ENCODE peak calls at places on chromosomes 16 and 17, in five cellular contexts. U, L, X, I and Y are unnamed samples.

GRCh38 chr17:6079155-6079554 is 9.0 kb downstream of the WSCD1 start:
- DNase-seq in U (no peak), L (no peak), X (no peak), I (no peak), Y (no peak)

GRCh38 chr17:9648521-9649110 is 3.3 kb downstream of the USP43 start:
- DNase-seq in U (no peak), L (no peak), X (no peak), I (no peak), Y (no peak)

GRCh38 chr17:8105957-8106398 is 12.3 kb downstream of the ALOXE3 start:
- DNase-seq in U (no peak), L (no peak), X (no peak), I (no peak), Y (no peak)

GRCh38 chr17:68777243-68777855 is 176.2 kb upstream of the FAM20A start:
- DNase-seq in U (no peak), L (no peak), X (peak), I (peak), Y (no peak)

GRCh38 chr16:306911-307370 is 24.0 kb downstream of the PDIA2 start:
- DNase-seq in U (no peak), L (no peak), X (no peak), I (no peak), Y (no peak)

GRCh38 chr17:29379084-29379811 is 10.9 kb upstream of the TAOK1 start:
- DNase-seq in U (no peak), L (no peak), X (no peak), I (peak), Y (no peak)

GRCh38 chr16:86733526-86734254 is 155.3 kb downstream of the FOXL1 start:
- DNase-seq in U (no peak), L (no peak), X (no peak), I (no peak), Y (no peak)

GRCh38 chr16:80065565-80065964 is 465.0 kb upstream of the MAF start:
- DNase-seq in U (no peak), L (no peak), X (no peak), I (no peak), Y (no peak)

GRCh38 chr16:82699711-82700495 is 73.1 kb downstream of the CDH13 start:
- DNase-seq in U (no peak), L (no peak), X (no peak), I (peak), Y (no peak)

GRCh38 chr16:57938936-57939871 is 31.7 kb downstream of the CNGB1 start:
- DNase-seq in U (no peak), L (no peak), X (no peak), I (peak), Y (no peak)
- TF ChIP-seq CTCF in U (peak), L (no peak), X (peak), I (peak), Y (no peak)

DNA sequence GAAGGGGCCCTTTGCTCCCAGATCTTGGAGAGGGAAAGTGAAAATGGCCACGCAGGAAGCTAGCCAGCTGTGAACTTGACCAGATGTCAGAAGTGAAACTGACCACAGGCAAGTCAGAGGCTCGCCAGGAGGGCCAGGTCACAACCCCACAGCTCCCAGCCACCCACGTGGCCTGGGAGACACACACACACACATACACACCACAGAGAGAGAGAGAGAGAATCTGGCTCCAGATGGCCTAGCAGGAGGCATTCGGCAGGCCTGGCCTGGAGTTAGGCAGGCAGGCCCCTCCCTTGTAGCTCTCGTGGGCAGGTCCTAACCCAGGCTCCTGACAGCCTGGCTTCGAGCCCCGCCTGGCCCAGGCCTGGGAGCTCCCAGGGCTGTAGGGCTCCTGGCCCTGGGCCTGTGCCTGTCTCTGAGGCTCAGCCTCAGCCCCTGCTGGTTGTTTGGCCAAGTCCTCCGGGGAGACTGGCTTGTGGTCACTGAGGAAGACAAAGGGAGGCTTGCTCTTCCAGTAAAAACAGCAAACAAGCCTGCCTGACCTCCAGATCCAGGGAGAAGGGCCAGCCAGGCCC is 20.2 kb downstream of the NGFR start:
- DNase-seq in U (no peak), L (no peak), X (peak), I (peak), Y (no peak)
- TF ChIP-seq CTCF in U (no peak), L (no peak), X (peak), I (peak), Y (no peak)

GRCh38 chr17:28338056-28338768 is 2.7 kb downstream of the TNFAIP1 start:
- DNase-seq in U (no peak), L (no peak), X (no peak), I (peak), Y (no peak)
- TF ChIP-seq CTCF in U (no peak), L (no peak), X (no peak), I (no peak), Y (no peak)

DNA sequence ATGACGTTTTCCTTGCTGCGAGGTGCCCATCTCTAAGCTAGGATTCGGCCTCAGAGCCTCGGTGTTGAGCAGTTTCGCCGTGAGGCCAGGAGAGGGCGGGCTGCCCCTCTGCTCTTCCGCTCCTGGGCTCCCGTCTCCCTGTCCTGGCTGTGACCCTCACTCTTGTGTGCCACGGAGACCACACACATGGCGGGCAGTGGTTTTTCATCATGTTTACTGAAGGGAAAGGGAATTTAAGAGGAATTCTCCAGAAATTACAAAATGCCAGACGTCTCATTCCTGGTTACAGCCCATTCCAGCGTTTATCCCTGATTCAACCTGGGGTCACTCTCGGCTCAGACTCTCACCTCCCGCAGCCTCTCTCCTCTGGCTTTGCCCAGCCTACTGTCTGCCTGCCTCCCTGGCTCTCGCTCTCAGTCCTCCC is 96.8 kb upstream of the ELAC2 start:
- DNase-seq in U (no peak), L (no peak), X (peak), I (peak), Y (no peak)
- TF ChIP-seq CTCF in U (peak), L (peak), X (peak), I (peak), Y (no peak)

DNA sequence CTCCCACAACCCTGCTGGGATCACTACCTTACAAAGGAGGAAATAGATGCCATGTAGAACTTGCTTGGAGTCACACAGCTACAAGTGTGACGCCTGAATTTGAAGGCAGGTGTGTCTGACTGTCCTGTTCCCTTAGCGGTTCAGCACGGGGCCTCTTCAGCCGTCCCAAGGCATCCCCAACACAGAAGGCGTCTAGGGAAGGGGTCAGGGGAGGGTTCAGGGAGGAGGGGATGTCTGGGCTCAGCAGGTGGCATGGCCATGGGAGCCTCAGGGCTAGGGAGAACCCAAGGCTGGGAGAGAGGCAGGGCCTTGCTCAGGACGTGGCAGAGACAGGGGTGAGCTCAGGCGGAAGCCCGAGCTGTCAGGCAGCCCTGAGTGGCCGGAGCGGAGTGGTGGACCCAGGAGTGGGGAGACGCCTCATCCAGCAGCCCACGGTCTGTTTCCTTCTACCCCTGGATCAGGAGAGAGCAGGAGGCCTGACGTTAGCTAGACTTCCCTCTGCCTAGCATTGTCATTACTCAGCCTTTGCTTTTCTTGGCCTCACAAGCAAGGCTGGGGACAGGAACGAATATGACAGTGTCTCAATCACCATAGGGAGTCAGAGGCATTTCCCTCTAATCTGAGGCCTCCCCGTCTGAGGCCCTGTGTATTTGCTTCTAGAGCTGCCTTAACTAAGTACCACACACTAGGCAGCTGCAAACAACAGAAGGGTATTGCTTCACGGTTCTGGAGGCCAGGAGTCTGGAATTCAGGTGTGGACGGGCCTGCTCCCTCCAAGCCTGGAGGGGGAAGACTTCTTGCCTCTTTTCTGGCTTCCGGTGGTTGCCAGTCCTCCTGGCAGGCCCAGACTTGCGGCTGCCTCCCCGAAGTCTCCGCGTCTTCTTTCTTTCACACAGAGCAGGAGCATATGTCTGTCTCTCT is 31.4 kb upstream of the ANKRD40CL start:
- DNase-seq in U (peak), L (no peak), X (no peak), I (no peak), Y (no peak)
- TF ChIP-seq CTCF in U (no peak), L (no peak), X (no peak), I (no peak), Y (no peak)

GRCh38 chr16:50066482-50067289 is 916 bp downstream of the HEATR3 start:
- DNase-seq in U (no peak), L (no peak), X (no peak), I (no peak), Y (no peak)
- TF ChIP-seq CTCF in U (no peak), L (no peak), X (no peak), I (no peak), Y (no peak)

DNA sequence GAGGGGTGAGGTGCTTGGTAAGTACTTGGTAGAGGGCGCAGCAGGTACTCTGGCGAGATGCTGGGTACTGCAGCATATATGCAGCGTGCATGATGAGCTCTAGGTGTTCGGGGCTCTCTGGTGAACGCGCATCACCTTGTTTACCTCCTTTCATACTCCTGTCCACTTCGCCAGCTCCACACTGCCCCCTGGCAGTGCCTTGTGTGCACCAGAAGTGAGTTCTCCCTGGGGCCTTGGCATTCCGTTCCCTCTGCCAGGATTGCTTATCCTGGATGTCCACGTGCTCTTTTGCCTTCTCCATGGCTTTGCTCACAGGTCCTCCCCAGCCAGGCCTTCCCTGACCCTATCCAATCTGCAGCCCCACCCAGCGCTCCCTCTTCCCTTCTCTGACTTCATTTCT is 154.2 kb downstream of the MRM1 start:
- DNase-seq in U (no peak), L (peak), X (peak), I (no peak), Y (no peak)
- TF ChIP-seq CTCF in U (peak), L (peak), X (peak), I (no peak), Y (no peak)

DNA sequence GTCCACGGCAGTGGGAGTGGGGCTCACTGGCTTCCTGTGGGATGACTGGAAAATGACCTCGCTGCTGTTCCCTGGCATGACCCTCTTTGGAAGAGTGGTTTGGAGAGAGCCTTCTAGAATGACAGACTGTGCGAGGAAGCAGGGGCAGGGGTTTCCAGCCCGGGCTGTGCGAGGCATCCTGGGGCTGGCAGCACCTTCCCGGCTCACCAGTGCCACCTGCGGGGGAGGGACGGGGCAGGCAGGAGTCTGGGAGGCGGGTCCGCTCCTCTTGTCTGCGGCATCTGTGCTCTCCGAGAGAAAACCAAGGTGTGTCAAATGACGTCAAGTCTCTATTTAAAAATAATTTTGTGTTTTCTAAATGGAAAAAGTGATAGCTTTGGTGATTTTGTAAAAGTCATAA is 7.8 kb upstream of the RNF213 start:
- DNase-seq in U (no peak), L (peak), X (peak), I (peak), Y (peak)
- TF ChIP-seq CTCF in U (peak), L (peak), X (peak), I (peak), Y (no peak)

GRCh38 chr17:39926135-39926587 is 1.2 kb downstream of the ORMDL3 start:
- DNase-seq in U (no peak), L (no peak), X (peak), I (no peak), Y (no peak)

GRCh38 chr17:39927101-39927927 is at the start of the genes LRRC3C and ORMDL3:
- DNase-seq in U (peak), L (peak), X (peak), I (peak), Y (peak)

GRCh38 chr17:39927928-39928867 is 666 bp downstream of the LRRC3C start:
- DNase-seq in U (no peak), L (no peak), X (peak), I (no peak), Y (peak)

GRCh38 chr17:39925282-39926134 is 1.9 kb downstream of the ORMDL3 start:
- DNase-seq in U (no peak), L (no peak), X (no peak), I (no peak), Y (no peak)

GRCh38 chr17:39926588-39927100 is 757 bp downstream of the ORMDL3 start:
- DNase-seq in U (no peak), L (peak), X (peak), I (no peak), Y (peak)
- TF ChIP-seq CTCF in U (no peak), L (no peak), X (no peak), I (no peak), Y (no peak)